ENCODE peak calls at places on chromosomes 12 and 14, in five cellular contexts. O is HCT116, A is GM23338, S is neural progenitor cell, G is mesendoderm. F is an unnamed sample. For H3K79me2, the result is how much of the 10 kb centered on the place peaks cover.

GRCh38 chr12:8709124-8709830 is 11.5 kb downstream of the RIMKLB start:
- DNase-seq in O (no peak), A (no peak), S (no peak), G (no peak), F (no peak)

GRCh38 chr12:104672501-104673265 is 215.9 kb downstream of the CHST11 start:
- DNase-seq in O (no peak), A (no peak), S (no peak), G (no peak), F (no peak)

GRCh38 chr14:21056520-21057163 is 980 bp upstream of the RNASE8 start:
- DNase-seq in O (no peak), A (no peak), S (no peak), G (no peak), F (no peak)

GRCh38 chr12:97639702-97640101 is 177.1 kb downstream of the RMST start:
- DNase-seq in O (no peak), A (peak), S (no peak), G (peak), F (no peak)

GRCh38 chr14:76919431-76919810 is 93.2 kb downstream of the LRRC74A start:
- DNase-seq in O (no peak), A (no peak), S (no peak), G (no peak), F (peak)

GRCh38 chr12:111010916-111011657 is 90.7 kb upstream of the MYL2 start:
- DNase-seq in O (no peak), A (no peak), S (no peak), G (no peak), F (no peak)

GRCh38 chr12:46214668-46215429 is 54.0 kb downstream of the SLC38A1 start:
- DNase-seq in O (no peak), A (no peak), S (no peak), G (no peak), F (no peak)

GRCh38 chr12:1932264-1932777 is 13.9 kb upstream of the CACNA2D4 start:
- DNase-seq in O (no peak), A (no peak), S (no peak), G (no peak), F (no peak)

GRCh38 chr14:104370256-104370870 is 209.2 kb upstream of the C14orf180 start:
- DNase-seq in O (peak), A (peak), S (peak), G (peak), F (peak)

GRCh38 chr12:106287364-106287763 is 15.2 kb upstream of the TCP11L2 start:
- DNase-seq in O (no peak), A (no peak), S (no peak), G (no peak), F (no peak)

GRCh38 chr14:33636715-33637114 is 314.2 kb downstream of the EGLN3 start:
- DNase-seq in O (no peak), A (no peak), S (no peak), G (no peak), F (no peak)

GRCh38 chr12:12716845-12717585 is at the start of gene CDKN1B:
- DNase-seq in O (peak), A (peak), S (peak), G (peak), F (peak)

GRCh38 chr14:92280554-92281262 is 42.3 kb upstream of the SLC24A4 start:
- DNase-seq in O (no peak), A (no peak), S (no peak), G (no peak), F (no peak)

GRCh38 chr12:93243689-93244513 is 133.8 kb upstream of the NUDT4 start:
- DNase-seq in O (no peak), A (no peak), S (no peak), G (no peak), F (no peak)

GRCh38 chr12:112577473-112578334 is 159.0 kb downstream of the PTPN11 start:
- DNase-seq in O (no peak), A (peak), S (peak), G (peak), F (no peak)

GRCh38 chr14:96748371-96748770 is 48.8 kb upstream of the VRK1 start:
- DNase-seq in O (no peak), A (no peak), S (no peak), G (no peak), F (peak)

GRCh38 chr12:105590571-105590970 is 260.1 kb downstream of the C12orf75 start:
- DNase-seq in O (no peak), A (no peak), S (no peak), G (no peak), F (no peak)

GRCh38 chr12:41604830-41605229 is 416.7 kb downstream of the PDZRN4 start:
- DNase-seq in O (no peak), A (no peak), S (no peak), G (peak), F (no peak)

GRCh38 chr14:102251161-102251560 is 53.8 kb downstream of the MOK start:
- DNase-seq in O (no peak), A (no peak), S (no peak), G (no peak), F (no peak)

GRCh38 chr14:37584211-37585100 is 10.6 kb downstream of the FOXA1 start:
- DNase-seq in O (no peak), A (peak), S (no peak), G (no peak), F (no peak)

GRCh38 chr14:53325176-53325806 is 172.2 kb upstream of the DDHD1 start:
- DNase-seq in O (no peak), A (peak), S (peak), G (peak), F (peak)

GRCh38 chr12:116159175-116159574 is 118.3 kb downstream of the MED13L start:
- DNase-seq in O (no peak), A (no peak), S (no peak), G (no peak), F (no peak)

GRCh38 chr14:76375484-76375883 is 453 bp upstream of the ESRRB start:
- DNase-seq in O (peak), A (no peak), S (no peak), G (no peak), F (no peak)

GRCh38 chr14:104219731-104220224 is 81.4 kb downstream of the KIF26A start:
- DNase-seq in O (no peak), A (peak), S (no peak), G (no peak), F (no peak)

GRCh38 chr12:62632521-62632920 is 165.9 kb downstream of the MON2 start:
- DNase-seq in O (no peak), A (peak), S (peak), G (peak), F (no peak)

GRCh38 chr14:61280092-61280525 is 1.0 kb downstream of the TMEM30B start:
- DNase-seq in O (no peak), A (no peak), S (no peak), G (no peak), F (no peak)

GRCh38 chr12:51798507-51798906 is 50.0 kb downstream of the FIGNL2 start:
- DNase-seq in O (no peak), A (no peak), S (no peak), G (no peak), F (no peak)

GRCh38 chr14:82710257-82710841 is 1176.7 kb upstream of the SEL1L start:
- DNase-seq in O (peak), A (peak), S (peak), G (peak), F (peak)

GRCh38 chr12:79938843-79939242 is 3.9 kb upstream of the PPP1R12A start:
- DNase-seq in O (no peak), A (no peak), S (no peak), G (no peak), F (no peak)

GRCh38 chr12:51270847-51271518 is 768 bp upstream of the SMAGP start:
- DNase-seq in O (peak), A (no peak), S (no peak), G (peak), F (no peak)

GRCh38 chr14:77088219-77088618 is 9.8 kb upstream of the CIPC start:
- DNase-seq in O (peak), A (peak), S (peak), G (peak), F (no peak)

GRCh38 chr14:100619382-100620305 is 32.4 kb upstream of the BEGAIN start:
- DNase-seq in O (no peak), A (no peak), S (no peak), G (no peak), F (no peak)

GRCh38 chr12:100858658-100859057 is 64.1 kb downstream of the ANO4 start:
- DNase-seq in O (no peak), A (no peak), S (no peak), G (no peak), F (no peak)

GRCh38 chr12:130424858-130425697 is 87.4 kb downstream of the PIWIL1 start:
- DNase-seq in O (no peak), A (no peak), S (no peak), G (no peak), F (no peak)

GRCh38 chr12:15644700-15645099 is 144.5 kb downstream of the EPS8 start:
- DNase-seq in O (no peak), A (no peak), S (no peak), G (no peak), F (no peak)

DNA sequence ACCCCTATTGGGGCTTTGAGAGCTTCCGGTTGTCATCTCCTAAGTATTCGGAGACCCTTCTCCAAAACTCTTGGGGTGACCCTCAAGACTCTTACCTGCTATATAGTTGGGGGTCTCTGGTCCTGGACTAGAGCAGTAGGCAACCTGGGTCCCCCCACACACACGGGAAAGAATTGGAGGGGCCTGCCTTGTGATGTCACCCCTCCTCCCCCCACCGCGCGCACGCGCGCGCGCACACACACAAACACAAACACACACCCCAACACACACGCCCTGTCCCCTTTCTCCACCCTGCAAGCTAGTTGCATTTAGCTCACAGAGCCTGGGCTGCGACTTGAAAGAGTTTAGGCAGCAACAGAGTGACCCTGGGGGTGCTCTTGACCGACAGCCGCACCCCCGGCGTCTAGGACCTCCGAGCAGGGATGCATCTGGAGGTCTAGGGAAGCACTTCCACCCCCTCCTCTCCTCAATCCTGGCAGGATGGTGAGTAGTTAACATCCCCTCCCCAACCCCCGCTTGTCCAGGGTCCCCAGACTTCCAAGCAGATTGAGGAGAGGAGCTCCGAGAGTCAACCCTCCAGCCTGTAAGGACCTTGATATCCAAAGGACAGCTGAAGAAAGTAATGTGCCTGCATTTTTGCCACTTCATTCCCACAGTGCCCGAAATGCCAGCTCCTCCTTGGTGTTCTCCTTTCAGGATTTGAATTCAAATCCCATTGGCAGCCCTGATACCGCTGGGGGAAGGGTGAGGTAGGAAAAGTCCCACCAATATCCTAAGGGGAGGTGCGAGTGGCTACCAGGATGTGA is 1.4 kb upstream of the DNAJC14 start:
- DNase-seq in O (no peak), A (peak), S (peak), G (peak), F (peak)
- H3K79me2 ChIP-seq in O (under half), A (under half), S (half or more), G (under half), F (under half)

DNA sequence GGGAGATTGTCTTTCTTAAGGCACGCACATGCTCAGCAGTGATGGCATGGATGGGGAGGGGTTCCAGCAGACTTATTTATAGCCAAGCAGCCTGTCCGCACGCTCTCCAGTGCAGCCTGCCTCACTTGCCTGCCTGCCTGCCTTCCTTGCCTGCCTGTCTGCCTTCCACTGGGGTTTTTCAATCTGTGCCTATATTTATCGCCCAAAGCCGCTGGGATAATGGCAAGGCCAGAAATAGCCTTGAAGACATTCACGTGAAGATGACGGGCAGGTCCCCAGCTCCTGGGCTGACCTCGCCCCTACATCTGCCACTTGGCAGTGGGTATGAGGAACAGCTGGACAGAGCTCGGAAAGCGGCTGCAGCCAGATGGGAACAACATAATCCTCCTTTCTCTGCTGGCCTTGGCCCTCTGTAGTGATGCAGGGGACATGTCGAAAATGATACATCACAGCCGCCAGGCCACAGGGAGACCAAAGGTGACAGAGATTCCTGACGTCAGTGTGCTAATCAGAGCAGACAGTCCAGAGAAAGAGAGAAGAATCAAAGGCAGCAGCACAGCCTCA is 53.3 kb downstream of the PITPNM2 start:
- DNase-seq in O (no peak), A (no peak), S (no peak), G (no peak), F (no peak)
- H3K27ac ChIP-seq in O (no peak), A (no peak), S (no peak), G (no peak), F (no peak)

DNA sequence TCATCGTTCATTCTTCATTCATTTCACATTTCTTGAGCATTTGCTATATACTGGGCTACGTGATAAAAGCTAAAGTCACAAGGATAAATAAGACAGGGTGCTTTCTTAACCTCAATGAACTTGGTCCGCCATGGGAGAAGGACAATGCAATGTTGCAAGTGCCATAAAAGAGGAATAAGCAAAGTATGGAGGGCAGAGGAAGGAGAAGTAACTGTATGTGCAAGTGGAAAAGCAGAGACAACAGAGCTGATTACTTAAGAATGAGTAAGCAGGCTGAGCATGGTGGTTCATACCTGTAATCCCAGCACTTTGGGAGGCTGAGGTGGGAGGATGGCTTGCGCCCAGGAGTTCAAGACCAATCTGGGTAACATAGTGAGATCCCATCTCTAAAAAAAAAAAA is 14.4 kb downstream of the AREL1 start:
- DNase-seq in O (no peak), A (no peak), S (no peak), G (no peak), F (no peak)
- H3K79me2 ChIP-seq in O (half or more), A (half or more), S (half or more), G (under half), F (half or more)

GRCh38 chr14:70726651-70727375 is 82.5 kb downstream of the MAP3K9 start:
- DNase-seq in O (no peak), A (no peak), S (no peak), G (no peak), F (no peak)
- H3K27ac ChIP-seq in O (no peak), A (no peak), S (no peak), G (no peak), F (no peak)

GRCh38 chr12:120238839-120239445 is 26.6 kb downstream of the PXN start:
- DNase-seq in O (no peak), A (no peak), S (no peak), G (no peak), F (no peak)
- H3K79me2 ChIP-seq in O (half or more), A (half or more), S (under half), G (half or more), F (under half)

DNA sequence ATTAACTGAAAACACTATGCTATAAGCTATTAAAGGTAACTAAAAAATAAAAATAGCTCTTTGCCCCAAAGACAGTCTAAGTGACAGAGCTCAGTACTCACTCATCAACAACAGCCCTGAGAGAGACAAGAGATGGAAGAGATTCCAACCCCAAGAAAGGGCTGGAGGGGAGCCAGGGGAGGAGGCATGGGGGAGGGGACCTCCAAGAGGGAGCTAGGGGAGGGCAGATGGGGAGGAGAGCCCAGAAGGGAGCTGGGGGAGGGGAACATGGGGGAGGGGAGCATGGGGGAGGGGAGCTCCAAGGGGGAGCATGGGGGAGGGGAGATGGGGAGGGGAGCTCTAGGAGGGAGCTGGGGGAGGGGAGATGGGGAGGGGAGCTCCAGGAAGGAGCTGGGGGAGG is 7.7 kb downstream of the SSH1 start:
- DNase-seq in O (no peak), A (peak), S (no peak), G (no peak), F (no peak)
- H3K27ac ChIP-seq in O (no peak), A (no peak), S (no peak), G (no peak), F (no peak)

GRCh38 chr14:22836301-22837058 is at the start of gene MMP14:
- DNase-seq in O (no peak), A (peak), S (peak), G (peak), F (no peak)

GRCh38 chr14:22837750-22838538 is 1.6 kb downstream of the MMP14 start:
- DNase-seq in O (no peak), A (peak), S (no peak), G (peak), F (no peak)

GRCh38 chr14:22837059-22837749 is 819 bp downstream of the MMP14 start:
- DNase-seq in O (no peak), A (peak), S (peak), G (peak), F (no peak)

GRCh38 chr14:22839159-22839779 is 2.9 kb downstream of the MMP14 start:
- DNase-seq in O (no peak), A (no peak), S (no peak), G (peak), F (no peak)

GRCh38 chr14:22838631-22839041 is 2.3 kb downstream of the MMP14 start:
- DNase-seq in O (no peak), A (no peak), S (no peak), G (peak), F (no peak)
- H3K79me2 ChIP-seq in O (under half), A (under half), S (under half), G (under half), F (under half)

DNA sequence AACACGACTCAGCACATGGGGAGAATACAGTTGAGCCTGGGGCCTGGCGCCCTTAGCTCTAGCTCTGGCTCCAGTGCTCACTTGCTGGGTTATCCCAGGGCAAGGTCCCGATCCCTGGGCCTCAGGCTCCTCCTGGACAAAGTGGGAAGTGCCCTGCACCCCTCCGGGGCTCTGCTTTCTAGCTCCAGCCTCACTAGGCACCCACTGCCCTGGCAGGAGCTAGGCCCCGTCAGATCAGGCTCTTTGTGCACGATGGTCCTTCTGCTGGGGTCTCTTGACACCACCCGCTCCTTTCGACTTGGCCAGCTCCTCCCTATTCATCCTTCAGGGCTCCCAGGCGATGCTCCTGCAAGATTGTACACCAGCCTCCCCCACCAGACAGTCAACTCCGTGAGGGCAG is 23.4 kb downstream of the NCKAP5L start:
- DNase-seq in O (no peak), A (no peak), S (no peak), G (no peak), F (no peak)
- H3K27ac ChIP-seq in O (no peak), A (no peak), S (no peak), G (no peak), F (no peak)

GRCh38 chr14:95155044-95155443 is 2.3 kb downstream of the DICER1 start:
- DNase-seq in O (no peak), A (no peak), S (no peak), G (no peak), F (no peak)
- H3K79me2 ChIP-seq in O (half or more), A (half or more), S (half or more), G (half or more), F (half or more)